ENCODE peak calls at places on chromosomes 5 and 9, in four cellular contexts. E is left lung, U is neuronal stem cell, H is mammary epithelial cell. M is an unnamed sample.

GRCh38 chr9:89461302-89461701 is 36.6 kb downstream of the SEMA4D start:
- DNase-seq in E (no peak), U (no peak), H (peak), M (no peak)

GRCh38 chr9:108628281-108628680 is 227.5 kb downstream of the ACTL7B start:
- DNase-seq in H (no peak), E (no peak), U (no peak), M (no peak)

GRCh38 chr9:114450181-114450580 is 55.1 kb downstream of the WHRN start:
- DNase-seq in U (no peak), E (no peak), H (no peak), M (no peak)

GRCh38 chr9:89879276-89879675 is 274.5 kb downstream of the GADD45G start:
- DNase-seq in U (no peak), H (no peak), E (peak), M (no peak)

GRCh38 chr5:172858511-172858989 is 24.5 kb downstream of the ERGIC1 start:
- DNase-seq in U (no peak), H (no peak), E (no peak), M (no peak)

GRCh38 chr5:111680737-111681413 is 76.1 kb downstream of the NREP start:
- DNase-seq in U (no peak), H (peak), E (no peak), M (no peak)

GRCh38 chr5:121974261-121974660 is 12.5 kb downstream of the SRFBP1 start:
- DNase-seq in E (no peak), H (no peak), U (no peak), M (no peak)

GRCh38 chr5:149697001-149697400 is 33.1 kb upstream of the PPARGC1B start:
- DNase-seq in H (peak), U (no peak), E (no peak), M (no peak)

GRCh38 chr5:73606206-73606753 is 19.7 kb upstream of the ARHGEF28 start:
- DNase-seq in E (no peak), H (no peak), U (no peak), M (no peak)

GRCh38 chr9:12766357-12766756 is 8.5 kb upstream of the LURAP1L start:
- DNase-seq in E (no peak), U (no peak), H (no peak), M (no peak)

GRCh38 chr5:20575515-20575914 is 587.5 kb upstream of the CDH18 start:
- DNase-seq in E (no peak), U (no peak), H (no peak), M (no peak)

GRCh38 chr5:75964008-75964407 is 119.2 kb upstream of the SV2C start:
- DNase-seq in E (no peak), H (no peak), U (no peak), M (no peak)

GRCh38 chr5:112127856-112128255 is 291.2 kb downstream of the EPB41L4A start:
- DNase-seq in U (no peak), E (no peak), H (no peak), M (no peak)

GRCh38 chr5:180198208-180198607 is 10.8 kb downstream of the RASGEF1C start:
- DNase-seq in H (no peak), E (no peak), U (no peak), M (no peak)

GRCh38 chr9:107214381-107214780 is 68.7 kb upstream of the RAD23B start:
- DNase-seq in U (no peak), H (no peak), E (no peak), M (no peak)

GRCh38 chr5:159459951-159460538 is 129.8 kb upstream of the IL12B start:
- DNase-seq in U (no peak), H (peak), E (no peak), M (no peak)

GRCh38 chr5:143771229-143772001 is 40.5 kb upstream of the HMHB1 start:
- DNase-seq in E (no peak), H (no peak), U (no peak), M (no peak)

GRCh38 chr9:91187311-91187964 is 174.3 kb downstream of the AUH start:
- DNase-seq in E (no peak), U (no peak), H (no peak), M (no peak)
- H3K27ac ChIP-seq in E (no peak), U (no peak), H (no peak), M (no peak)

GRCh38 chr9:121626012-121626411 is 25.4 kb upstream of the DAB2IP start:
- DNase-seq in E (no peak), H (no peak), U (no peak), M (no peak)
- H3K27ac ChIP-seq in E (no peak), H (no peak), U (no peak), M (no peak)

GRCh38 chr9:77156646-77157371 is 20.5 kb upstream of the VPS13A start:
- DNase-seq in U (no peak), H (no peak), E (no peak), M (no peak)
- H3K27ac ChIP-seq in U (no peak), H (no peak), E (no peak), M (no peak)

DNA sequence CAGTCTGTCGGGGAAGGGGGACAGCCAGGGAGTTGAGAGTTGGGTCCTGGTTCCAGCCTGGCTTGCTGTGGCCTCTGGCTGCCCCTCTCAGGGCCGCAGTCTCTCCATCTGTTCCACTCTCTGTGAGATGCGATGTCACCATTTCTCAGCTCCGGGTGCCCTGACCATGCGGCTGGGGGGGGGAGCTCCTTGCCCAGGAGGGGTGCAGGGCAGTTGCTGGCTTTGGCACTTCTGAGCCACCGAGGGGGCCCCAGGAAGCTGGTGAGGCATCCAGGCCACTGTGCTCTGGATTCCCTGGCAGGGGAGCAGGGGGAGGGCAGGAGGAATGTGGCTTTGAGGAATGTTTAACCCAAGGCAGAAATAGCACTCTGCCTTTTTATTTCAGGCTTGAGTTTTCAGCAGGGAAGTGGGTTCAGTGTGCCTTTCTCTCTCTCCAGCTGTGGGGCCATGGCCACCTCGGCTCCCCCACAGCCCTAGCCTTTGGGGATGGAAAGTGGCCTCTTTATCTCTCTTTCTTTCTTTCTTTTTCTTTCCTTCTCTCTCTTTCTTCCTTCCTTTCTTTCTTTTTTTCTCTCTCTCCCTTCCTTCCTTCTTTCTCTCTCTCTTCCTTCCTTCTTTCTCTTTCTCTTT is 11.0 kb downstream of the NCS1 start:
- DNase-seq in H (peak), U (no peak), E (peak), M (no peak)
- H3K27ac ChIP-seq in H (no peak), U (peak), E (peak), M (no peak)

GRCh38 chr5:132464155-132464939 is 26.2 kb downstream of the IRF1 start:
- DNase-seq in H (peak), E (no peak), U (no peak), M (no peak)
- H3K27ac ChIP-seq in H (peak), E (peak), U (no peak), M (no peak)

GRCh38 chr5:10935536-10935935 is 174.5 kb upstream of the DAP start:
- DNase-seq in E (no peak), U (no peak), H (no peak), M (no peak)
- H3K27ac ChIP-seq in E (no peak), U (no peak), H (no peak), M (no peak)